ENCODE peak calls at places on chromosomes 11 and 22, in four cellular contexts. One of them, this sample, is unnamed.

GRCh38 chr22:30637701-30638114 is 2.1 kb downstream of the SLC35E4 start:
- DNase-seq in HepG2: no peak
- DNase-seq in HCT116: no peak
- DNase-seq in K562: no peak
- DNase-seq in this sample: no peak

GRCh38 chr11:74031310-74031676 is 22.4 kb upstream of the UCP3 start:
- DNase-seq in HepG2: no peak
- DNase-seq in HCT116: no peak
- DNase-seq in K562: no peak
- DNase-seq in this sample: no peak

GRCh38 chr11:13141731-13142724 is 132.9 kb downstream of the RASSF10 start:
- DNase-seq in HepG2: no peak
- DNase-seq in HCT116: no peak
- DNase-seq in K562: no peak
- DNase-seq in this sample: no peak

GRCh38 chr22:49993649-49994360 is 18.8 kb downstream of the IL17REL start:
- DNase-seq in HCT116: no peak
- DNase-seq in HepG2: no peak
- DNase-seq in K562: no peak
- DNase-seq in this sample: no peak

GRCh38 chr11:12121504-12121903 is 11.1 kb downstream of the MICAL2 start:
- DNase-seq in HepG2: no peak
- DNase-seq in K562: no peak
- DNase-seq in HCT116: no peak
- DNase-seq in this sample: no peak

GRCh38 chr11:4065601-4066377 is 28.8 kb upstream of the RRM1 start:
- DNase-seq in K562: no peak
- DNase-seq in HepG2: no peak
- DNase-seq in HCT116: no peak
- DNase-seq in this sample: no peak

GRCh38 chr11:78417888-78418583 is 416 bp upstream of the GAB2 start:
- DNase-seq in K562: peak; percentile 90
- DNase-seq in HCT116: peak; percentile 32
- DNase-seq in HepG2: peak; percentile 66
- DNase-seq in this sample: no peak

GRCh38 chr11:121522043-121522941 is 69.5 kb upstream of the SORL1-AS1 start:
- DNase-seq in HepG2: no peak
- DNase-seq in HCT116: no peak
- DNase-seq in K562: no peak
- DNase-seq in this sample: no peak

GRCh38 chr11:86593833-86594232 is 78.6 kb downstream of the ME3 start:
- DNase-seq in K562: no peak
- DNase-seq in HepG2: no peak
- DNase-seq in HCT116: no peak
- DNase-seq in this sample: no peak

GRCh38 chr11:132036751-132037466 is 666.5 kb downstream of the NTM start:
- DNase-seq in K562: no peak
- DNase-seq in HCT116: no peak
- DNase-seq in HepG2: no peak
- DNase-seq in this sample: no peak

GRCh38 chr11:117862019-117862725 is 14.3 kb downstream of the FXYD6 start:
- DNase-seq in K562: no peak
- DNase-seq in HCT116: no peak
- DNase-seq in HepG2: no peak
- DNase-seq in this sample: no peak

GRCh38 chr22:31179345-31179744 is 19.4 kb downstream of the RNF185 start:
- DNase-seq in HepG2: peak; percentile 50
- DNase-seq in HCT116: no peak
- DNase-seq in K562: no peak
- DNase-seq in this sample: no peak

GRCh38 chr11:45644981-45645889 is 20.2 kb downstream of the CHST1 start:
- DNase-seq in K562: no peak
- DNase-seq in HepG2: no peak
- DNase-seq in HCT116: no peak
- DNase-seq in this sample: no peak

GRCh38 chr22:35838849-35839646 is 121.4 kb downstream of the APOL5 start:
- DNase-seq in HepG2: peak; percentile 45
- DNase-seq in K562: no peak
- DNase-seq in HCT116: peak; percentile 24
- DNase-seq in this sample: no peak

GRCh38 chr11:102664001-102664752 is 39.0 kb upstream of the MMP20 start:
- DNase-seq in K562: no peak
- DNase-seq in HCT116: peak; percentile 13
- DNase-seq in HepG2: peak; percentile 7
- DNase-seq in this sample: no peak

GRCh38 chr11:133570376-133570775 is 38.1 kb upstream of the OPCML start:
- DNase-seq in HCT116: no peak
- DNase-seq in K562: no peak
- DNase-seq in HepG2: no peak
- DNase-seq in this sample: no peak

GRCh38 chr11:102927624-102927990 is 27.9 kb downstream of the MMP13 start:
- DNase-seq in K562: no peak
- DNase-seq in HCT116: no peak
- DNase-seq in HepG2: no peak
- DNase-seq in this sample: no peak

GRCh38 chr11:44831605-44832394 is 105.0 kb downstream of the TSPAN18 start:
- DNase-seq in HepG2: no peak
- DNase-seq in HCT116: no peak
- DNase-seq in K562: no peak
- DNase-seq in this sample: no peak

GRCh38 chr11:101096036-101096704 is 33.4 kb downstream of the PGR start:
- DNase-seq in K562: no peak
- DNase-seq in HCT116: no peak
- DNase-seq in HepG2: no peak
- DNase-seq in this sample: no peak

DNA sequence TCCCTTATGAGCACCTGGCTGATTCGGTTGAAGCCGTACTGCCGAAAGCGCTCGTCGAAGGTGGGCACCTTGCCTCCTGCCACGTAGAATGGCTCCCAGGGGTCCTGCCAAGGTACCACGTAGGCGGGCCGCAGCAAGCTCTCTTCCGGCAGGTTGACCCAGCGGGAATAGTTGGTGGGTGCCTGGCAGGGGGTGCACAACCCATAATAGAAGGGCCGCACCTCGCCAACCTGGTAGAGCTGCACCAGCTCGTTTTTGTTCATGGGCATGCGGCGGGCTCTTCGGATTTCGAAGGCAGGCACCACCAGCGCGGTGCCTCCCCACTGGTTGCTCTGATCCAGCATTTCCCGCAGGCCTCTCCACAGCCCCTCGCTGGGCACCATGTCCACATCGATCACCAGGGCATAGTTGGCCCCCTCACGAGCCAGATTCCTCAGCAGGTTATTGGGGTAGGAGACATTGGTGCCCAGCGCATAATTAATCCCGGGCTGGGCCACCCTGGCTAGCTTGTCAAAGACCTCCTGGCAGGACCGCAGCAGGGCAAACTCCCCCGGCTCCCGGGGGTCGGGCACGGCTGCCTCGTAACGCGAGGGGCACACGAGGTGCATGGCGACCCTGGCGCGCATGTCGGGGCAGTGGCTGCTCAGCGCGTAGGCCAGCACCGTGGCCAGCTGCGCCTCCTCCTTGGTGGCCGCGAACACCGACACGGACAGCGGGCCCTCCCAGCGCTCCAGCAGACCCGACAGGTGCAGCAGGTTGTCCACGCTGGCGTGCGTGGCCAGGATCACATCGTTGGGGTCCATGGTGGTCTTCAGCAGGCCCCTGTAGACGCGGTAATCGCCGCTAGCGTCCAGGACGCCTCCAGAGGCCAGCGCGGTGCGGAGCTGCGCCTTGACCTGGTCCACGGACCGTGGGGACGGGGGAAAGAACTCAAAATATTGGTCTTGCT is 679 bp downstream of the B4GAT1 start:
- DNase-seq in HepG2: no peak
- DNase-seq in HCT116: no peak
- DNase-seq in K562: no peak
- DNase-seq in this sample: no peak
- TF ChIP-seq REST in HepG2: peak; percentile 7
- TF ChIP-seq REST in HCT116: no peak
- TF ChIP-seq REST in K562: no peak
- TF ChIP-seq REST in this sample: no peak

DNA sequence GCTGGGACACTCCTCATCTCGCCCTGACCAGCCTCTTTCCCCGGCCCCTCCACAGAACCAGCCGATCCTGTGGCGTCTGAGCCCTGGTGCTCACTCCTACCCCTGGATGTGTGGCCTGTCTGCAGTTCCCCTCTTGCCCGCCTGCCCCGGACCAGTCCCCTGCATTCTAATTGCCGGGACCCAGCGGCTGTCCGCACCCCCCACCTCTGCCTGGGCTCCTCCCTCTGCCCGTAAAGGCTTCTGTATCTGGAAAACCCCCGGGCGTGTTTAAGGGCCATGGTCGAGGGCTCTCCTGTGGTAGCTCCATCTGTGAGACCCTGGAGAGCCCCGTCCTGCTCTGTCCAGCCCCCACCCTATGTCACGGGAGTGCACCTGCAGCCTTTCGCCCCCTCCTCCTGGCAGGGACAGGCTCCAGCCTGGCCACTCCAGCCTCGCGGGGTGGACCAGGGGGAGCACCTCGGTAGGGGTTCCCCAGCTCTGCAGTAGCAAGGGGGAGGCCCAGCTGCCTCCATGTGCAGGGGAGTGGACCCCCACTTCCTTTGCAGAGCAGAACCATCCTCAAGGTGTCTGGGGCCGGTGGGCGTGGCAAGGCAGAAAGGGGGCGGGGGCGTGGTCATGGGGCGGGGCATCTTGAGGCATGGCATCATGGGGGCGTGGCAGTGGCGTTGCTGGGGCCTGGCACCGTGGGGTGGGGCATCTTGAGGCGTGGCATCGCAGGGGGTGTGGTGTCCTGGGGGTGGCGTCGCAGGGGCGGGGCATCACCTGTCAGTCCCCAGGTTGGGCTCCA is 430.4 kb downstream of the TBC1D22A start:
- DNase-seq in HCT116: peak; percentile 75
- DNase-seq in HepG2: no peak
- DNase-seq in K562: peak; percentile 82
- DNase-seq in this sample: no peak
- TF ChIP-seq TCF7L2 in HCT116: no peak
- TF ChIP-seq TCF7L2 in HepG2: no peak
- TF ChIP-seq TCF7L2 in K562: no peak
- TF ChIP-seq TCF7L2 in this sample: no peak

GRCh38 chr11:95708681-95709080 is 80.9 kb downstream of the FAM76B start:
- DNase-seq in HCT116: no peak
- DNase-seq in K562: no peak
- DNase-seq in HepG2: no peak
- DNase-seq in this sample: no peak

GRCh38 chr11:95711945-95712221 is 77.7 kb downstream of the FAM76B start:
- DNase-seq in K562: no peak
- DNase-seq in HCT116: no peak
- DNase-seq in HepG2: no peak
- DNase-seq in this sample: no peak

GRCh38 chr11:95714853-95715776 is 74.5 kb downstream of the FAM76B start:
- DNase-seq in K562: no peak
- DNase-seq in HCT116: no peak
- DNase-seq in HepG2: no peak
- DNase-seq in this sample: no peak

GRCh38 chr11:95713428-95713827 is 76.2 kb downstream of the FAM76B start:
- DNase-seq in HepG2: no peak
- DNase-seq in HCT116: no peak
- DNase-seq in K562: no peak
- DNase-seq in this sample: no peak

GRCh38 chr11:95711162-95711944 is 78.2 kb downstream of the FAM76B start:
- DNase-seq in HepG2: no peak
- DNase-seq in HCT116: no peak
- DNase-seq in K562: no peak
- DNase-seq in this sample: no peak
- H3K4me3 ChIP-seq in HepG2: no peak overlapping the region
- H3K4me3 ChIP-seq in HCT116: no peak overlapping the region
- H3K4me3 ChIP-seq in K562: no peak overlapping the region
- H3K4me3 ChIP-seq in this sample: no peak overlapping the region

GRCh38 chr22:37981282-37982011 is 2.9 kb downstream of the SOX10 start:
- DNase-seq in HCT116: no peak
- DNase-seq in HepG2: peak; percentile 53
- DNase-seq in K562: no peak
- DNase-seq in this sample: no peak
- TF ChIP-seq REST in HCT116: no peak
- TF ChIP-seq REST in HepG2: no peak
- TF ChIP-seq REST in K562: no peak
- TF ChIP-seq REST in this sample: no peak

DNA sequence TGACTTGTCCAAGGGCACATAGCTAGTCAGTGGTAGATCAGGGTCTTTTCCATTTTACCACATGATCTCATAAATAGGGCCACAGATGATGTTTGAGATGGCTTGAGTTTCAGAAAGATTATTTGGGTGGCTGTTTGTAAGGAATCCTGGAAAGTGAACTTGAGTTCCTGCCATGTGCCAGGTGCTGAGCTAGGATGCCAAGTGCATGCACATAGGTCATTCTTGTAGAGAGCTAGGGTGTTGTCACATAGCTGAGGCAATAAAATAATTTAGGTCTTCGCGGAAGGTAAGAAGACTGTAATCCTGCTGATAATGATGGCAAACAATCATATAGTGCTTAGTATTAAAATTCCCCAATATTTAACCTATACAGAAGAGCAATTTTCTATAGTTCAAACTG is 1162.6 kb upstream of the TENM4 start:
- DNase-seq in K562: no peak
- DNase-seq in HepG2: no peak
- DNase-seq in HCT116: no peak
- DNase-seq in this sample: no peak
- TF ChIP-seq TCF7L2 in K562: no peak
- TF ChIP-seq TCF7L2 in HepG2: no peak
- TF ChIP-seq TCF7L2 in HCT116: no peak
- TF ChIP-seq TCF7L2 in this sample: no peak